ENCODE peak calls at places on chromosomes 11 and 22, in six cellular contexts. H, O, Z, K, M and V are unnamed samples. For H3K9me3, H3K27me3 and H3K4me1, the result is how much of the 10 kb centered on the place peaks cover.

GRCh38 chr22:41446057-41446501 is 522 bp downstream of the TOB2 start:
- DNase-seq in H (no peak), O (no peak), Z (no peak), K (peak), M (no peak), V (peak)

GRCh38 chr11:113410414-113411135 is 23.0 kb downstream of the ANKK1 start:
- DNase-seq in H (no peak), O (no peak), Z (no peak), K (no peak), M (no peak), V (no peak)

GRCh38 chr22:19292262-19293230 is 1.0 kb upstream of the CLTCL1 start:
- DNase-seq in H (peak), O (no peak), Z (no peak), K (peak), M (no peak), V (peak)

GRCh38 chr11:69744435-69744834 is 30.7 kb downstream of the FGF4 start:
- DNase-seq in H (peak), O (no peak), Z (peak), K (no peak), M (no peak), V (no peak)

GRCh38 chr11:86115542-86116385 is 46.9 kb upstream of the PICALM start:
- DNase-seq in H (no peak), O (no peak), Z (peak), K (no peak), M (no peak), V (no peak)

GRCh38 chr11:61126266-61126665 is 24.0 kb downstream of the CD5 start:
- DNase-seq in H (peak), O (no peak), Z (no peak), K (peak), M (no peak), V (no peak)

GRCh38 chr22:41857160-41857859 is 24.4 kb downstream of the SREBF2 start:
- DNase-seq in H (peak), O (peak), Z (peak), K (no peak), M (peak), V (no peak)

GRCh38 chr22:49328076-49328475 is 499.6 kb downstream of the BRD1 start:
- DNase-seq in H (no peak), O (no peak), Z (no peak), K (no peak), M (no peak), V (peak)

GRCh38 chr11:69437001-69437875 is 44.2 kb upstream of the LINC01488 start:
- DNase-seq in H (no peak), O (no peak), Z (peak), K (no peak), M (no peak), V (peak)

GRCh38 chr22:49469896-49470740 is 357.6 kb downstream of the BRD1 start:
- DNase-seq in H (no peak), O (no peak), Z (no peak), K (no peak), M (no peak), V (no peak)

GRCh38 chr11:68213135-68213515 is at the start of gene KMT5B:
- DNase-seq in H (peak), O (no peak), Z (no peak), K (peak), M (no peak), V (no peak)

GRCh38 chr11:119750056-119750455 is 21.1 kb upstream of the NECTIN1 start:
- DNase-seq in H (no peak), O (no peak), Z (no peak), K (no peak), M (no peak), V (no peak)

GRCh38 chr22:50613291-50613981 is 12.8 kb downstream of the MAPK8IP2 start:
- DNase-seq in H (peak), O (peak), Z (no peak), K (peak), M (no peak), V (no peak)

GRCh38 chr22:25404556-25404922 is 159.9 kb upstream of the GRK3 start:
- DNase-seq in H (no peak), O (no peak), Z (no peak), K (no peak), M (no peak), V (no peak)

GRCh38 chr22:22995166-22995565 is 75.2 kb upstream of the GNAZ start:
- DNase-seq in H (no peak), O (peak), Z (no peak), K (no peak), M (no peak), V (no peak)

GRCh38 chr22:22997988-22998387 is 72.3 kb upstream of the GNAZ start:
- DNase-seq in H (no peak), O (no peak), Z (no peak), K (no peak), M (no peak), V (no peak)

GRCh38 chr22:22996511-22997261 is 73.6 kb upstream of the GNAZ start:
- DNase-seq in H (no peak), O (no peak), Z (no peak), K (no peak), M (no peak), V (no peak)

GRCh38 chr22:22999473-22999872 is 70.8 kb upstream of the GNAZ start:
- DNase-seq in H (no peak), O (no peak), Z (no peak), K (no peak), M (no peak), V (no peak)

DNA sequence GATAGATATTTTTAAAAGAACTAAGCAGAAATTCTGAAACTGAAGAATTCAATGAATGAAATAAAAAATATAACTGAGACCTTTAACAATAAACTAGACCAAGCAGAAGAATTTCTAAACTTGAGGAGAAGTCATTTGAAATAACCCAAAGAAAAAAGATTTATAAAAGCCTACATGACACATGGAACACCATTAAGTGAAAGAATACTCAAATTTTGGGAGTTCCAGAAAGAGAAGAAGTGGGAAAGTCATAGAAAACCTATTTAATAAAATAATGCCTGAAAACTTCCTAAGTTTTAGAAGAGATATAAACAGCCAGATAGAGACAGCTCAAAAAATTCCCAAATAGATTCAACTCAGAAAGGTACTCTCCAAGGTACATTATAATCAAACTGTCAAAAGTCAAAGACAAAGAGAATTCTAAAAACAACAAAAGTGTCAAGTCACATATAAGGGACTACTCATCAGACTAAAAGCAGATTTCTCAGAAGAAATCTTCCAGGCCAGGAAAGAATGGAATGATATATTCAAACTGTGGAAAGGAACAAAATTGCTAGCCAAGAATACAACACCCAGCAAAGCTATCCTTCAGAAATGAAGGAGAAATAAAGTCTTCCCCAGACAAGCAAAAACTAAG is 72.9 kb upstream of the GNAZ start:
- DNase-seq in H (no peak), O (no peak), Z (no peak), K (no peak), M (no peak), V (no peak)
- H3K9me3 ChIP-seq in H (under half), O (under half), Z (under half), K (under half), M (under half), V (under half)

GRCh38 chr22:22983816-22984215 is 86.5 kb upstream of the GNAZ start:
- DNase-seq in H (no peak), O (no peak), Z (no peak), K (no peak), M (no peak), V (no peak)
- H3K27me3 ChIP-seq in H (under half), O (under half), Z (under half), K (under half), M (under half), V (under half)

GRCh38 chr11:64092119-64092760 is 56.5 kb downstream of the FLRT1 start:
- DNase-seq in H (no peak), O (no peak), Z (no peak), K (no peak), M (no peak), V (no peak)
- H3K4me1 ChIP-seq in H (under half), O (under half), Z (under half), K (under half), M (under half), V (under half)

GRCh38 chr11:32131321-32131720 is 40.4 kb downstream of the RCN1 start:
- DNase-seq in H (peak), O (no peak), Z (peak), K (no peak), M (no peak), V (no peak)
- H3K9me3 ChIP-seq in H (under half), O (under half), Z (under half), K (under half), M (under half), V (under half)

GRCh38 chr11:117885777-117886176 is 9.3 kb upstream of the FXYD6 start:
- DNase-seq in H (peak), O (no peak), Z (no peak), K (peak), M (no peak), V (no peak)
- H3K27me3 ChIP-seq in H (under half), O (under half), Z (under half), K (under half), M (under half), V (under half)

GRCh38 chr11:65493367-65494176 is 5.3 kb upstream of the MALAT1 start:
- DNase-seq in H (peak), O (peak), Z (peak), K (peak), M (no peak), V (peak)

GRCh38 chr11:65491163-65491465 is 7.7 kb upstream of the MALAT1 start:
- DNase-seq in H (peak), O (no peak), Z (peak), K (peak), M (no peak), V (no peak)

GRCh38 chr11:65492387-65492636 is 6.5 kb upstream of the MALAT1 start:
- DNase-seq in H (no peak), O (no peak), Z (no peak), K (no peak), M (no peak), V (no peak)

GRCh38 chr11:65491614-65492386 is 7.0 kb upstream of the MALAT1 start:
- DNase-seq in H (peak), O (peak), Z (peak), K (peak), M (no peak), V (peak)

GRCh38 chr11:65492637-65493366 is 6.0 kb upstream of the MALAT1 start:
- DNase-seq in H (peak), O (no peak), Z (peak), K (peak), M (no peak), V (no peak)
- H3K4me1 ChIP-seq in H (half or more), O (under half), Z (half or more), K (half or more), M (under half), V (half or more)

GRCh38 chr22:47371263-47372090 is 609.0 kb downstream of the TBC1D22A start:
- DNase-seq in H (no peak), O (no peak), Z (no peak), K (no peak), M (no peak), V (no peak)
- H3K9me3 ChIP-seq in H (under half), O (under half), Z (under half), K (under half), M (under half), V (under half)

GRCh38 chr11:16605971-16606783 is 132.3 kb upstream of the C11orf58 start:
- DNase-seq in H (peak), O (peak), Z (peak), K (peak), M (peak), V (peak)

GRCh38 chr11:16605440-16605970 is 132.9 kb upstream of the C11orf58 start:
- DNase-seq in H (peak), O (peak), Z (peak), K (no peak), M (no peak), V (no peak)

GRCh38 chr11:16603890-16604783 is 134.3 kb upstream of the C11orf58 start:
- DNase-seq in H (peak), O (peak), Z (peak), K (peak), M (no peak), V (peak)

GRCh38 chr11:16603245-16603644 is 135.2 kb upstream of the C11orf58 start:
- DNase-seq in H (no peak), O (no peak), Z (no peak), K (no peak), M (no peak), V (no peak)

DNA sequence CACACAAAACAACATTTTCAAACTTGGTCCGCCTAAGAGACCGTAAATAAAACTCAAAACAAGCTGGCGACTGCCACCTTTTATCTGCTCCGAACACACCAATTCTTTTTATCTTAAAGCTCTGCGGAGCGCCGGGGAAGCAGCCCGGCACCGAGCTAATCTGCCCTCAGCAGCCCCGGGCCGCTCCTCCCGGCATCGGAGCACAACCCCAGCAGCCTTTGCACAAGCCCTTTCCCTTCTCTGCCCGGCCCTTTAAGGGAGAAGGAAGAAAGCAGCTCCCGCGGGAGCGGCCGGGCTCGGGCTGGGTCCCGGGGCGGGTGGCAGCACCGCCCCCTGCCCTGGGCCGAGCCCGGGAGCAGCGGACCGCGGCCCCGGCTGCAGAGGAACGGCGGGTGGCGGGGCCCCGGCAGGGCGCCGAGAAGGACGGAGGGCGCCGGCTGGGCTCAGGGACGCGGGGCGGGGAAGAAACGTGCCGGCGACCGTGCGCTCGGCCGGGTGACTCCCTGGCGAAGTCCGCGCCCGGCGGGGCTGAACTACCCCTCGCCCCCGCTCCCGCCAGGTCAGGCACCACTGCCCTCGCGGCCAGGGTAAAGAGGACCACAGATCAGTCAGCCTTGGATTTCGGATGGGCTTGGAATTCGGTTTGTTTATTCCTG is 133.5 kb upstream of the C11orf58 start:
- DNase-seq in H (peak), O (peak), Z (peak), K (peak), M (no peak), V (peak)
- H3K27me3 ChIP-seq in H (half or more), O (under half), Z (under half), K (under half), M (half or more), V (half or more)

GRCh38 chr11:44901782-44902181 is 48.9 kb downstream of the TP53I11 start:
- DNase-seq in H (no peak), O (no peak), Z (no peak), K (no peak), M (no peak), V (no peak)
- H3K4me1 ChIP-seq in H (under half), O (under half), Z (under half), K (under half), M (under half), V (under half)